ENCODE peak calls at places on chromosomes 12 and 14, in six cellular contexts. H is Panc1, Y is OCI-LY7, L is Peyer's patch, O is IMR-90, I is cardiac muscle cell. F is an unnamed sample.

GRCh38 chr12:54240129-54240528 is 39.8 kb downstream of the CBX5 start:
- DNase-seq in Y (no peak), L (no peak), I (no peak), O (no peak), H (no peak), F (no peak)

GRCh38 chr14:22383515-22384166 is 205.4 kb downstream of the DAD1 start:
- DNase-seq in Y (peak), I (no peak), L (peak), H (no peak), O (no peak), F (peak)

GRCh38 chr12:50090391-50090790 is 5.2 kb downstream of the SMARCD1 start:
- DNase-seq in I (no peak), Y (no peak), H (no peak), L (no peak), O (no peak), F (no peak)

GRCh38 chr14:68756071-68756481 is 36.8 kb downstream of the ZFP36L1 start:
- DNase-seq in H (no peak), O (no peak), I (no peak), L (no peak), Y (no peak), F (no peak)

GRCh38 chr12:87233636-87234035 is 795.6 kb downstream of the C12orf50 start:
- DNase-seq in H (no peak), L (no peak), Y (no peak), O (peak), I (peak), F (no peak)

GRCh38 chr12:53325539-53326061 is 4.2 kb upstream of the AAAS start:
- DNase-seq in L (peak), I (no peak), H (no peak), O (no peak), Y (peak), F (no peak)

GRCh38 chr14:44010071-44010470 is 497.0 kb downstream of the FSCB start:
- DNase-seq in Y (no peak), H (no peak), O (no peak), L (no peak), I (no peak), F (no peak)

GRCh38 chr14:73786942-73787759 is 64.5 kb upstream of the PTGR2 start:
- DNase-seq in L (peak), I (peak), O (peak), H (no peak), Y (peak), F (no peak)

DNA sequence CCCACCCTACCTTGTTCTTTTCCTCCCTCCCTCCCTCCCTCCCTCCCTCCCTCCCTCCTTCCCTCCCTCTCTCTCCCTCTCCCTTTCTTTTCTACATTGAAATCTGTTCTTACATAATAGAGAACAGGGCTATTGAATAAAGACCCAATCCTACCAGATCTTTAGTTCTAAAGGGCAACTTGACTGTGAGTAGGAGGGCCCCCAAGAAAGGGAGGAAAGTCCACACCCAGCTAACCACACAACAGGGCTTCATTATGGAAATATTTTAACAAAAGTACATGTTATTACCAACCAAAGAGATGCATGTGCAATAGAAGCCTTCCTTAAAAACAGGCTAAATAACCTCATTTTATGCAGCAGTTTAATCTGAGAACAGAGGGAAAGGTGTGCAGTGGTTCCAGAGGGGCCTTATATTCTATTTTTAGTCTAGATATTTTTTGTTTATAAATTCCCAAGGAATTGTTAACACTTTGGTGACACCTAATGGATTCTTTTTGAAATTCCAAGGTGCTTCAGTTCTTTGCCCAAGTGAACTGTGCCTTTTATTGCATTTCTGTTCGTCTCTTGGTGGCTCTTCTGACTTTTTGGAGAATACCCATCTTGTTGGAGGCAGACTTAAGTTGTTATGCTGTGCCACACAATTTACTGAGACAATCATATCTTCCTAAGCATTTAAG is 63.0 kb downstream of the GNS start:
- DNase-seq in I (peak), L (no peak), Y (peak), H (no peak), O (peak), F (no peak)
- TF ChIP-seq CTCF in I (peak), L (peak), Y (peak), H (peak), O (peak), F (peak)

GRCh38 chr12:46071769-46072624 is 81.6 kb upstream of the SCAF11 start:
- DNase-seq in Y (peak), O (peak), H (peak), I (peak), L (peak), F (no peak)
- TF ChIP-seq CTCF in Y (peak), O (peak), H (peak), I (peak), L (peak), F (peak)

GRCh38 chr14:41393512-41393911 is 213.2 kb upstream of the LRFN5 start:
- DNase-seq in L (no peak), O (no peak), I (no peak), Y (no peak), H (no peak), F (no peak)
- TF ChIP-seq CTCF in L (no peak), O (no peak), I (no peak), Y (no peak), H (no peak), F (no peak)

GRCh38 chr12:57491393-57492280 is 3.8 kb downstream of the MARS1 start:
- DNase-seq in Y (peak), O (no peak), H (no peak), L (no peak), I (no peak), F (peak)
- TF ChIP-seq CTCF in Y (peak), O (peak), H (peak), L (peak), I (peak), F (peak)

GRCh38 chr12:20489645-20490044 is 121.3 kb downstream of the PDE3A start:
- DNase-seq in O (peak), Y (no peak), I (no peak), L (no peak), H (no peak), F (no peak)

GRCh38 chr12:20487519-20487918 is 119.2 kb downstream of the PDE3A start:
- DNase-seq in H (no peak), O (no peak), Y (no peak), L (no peak), I (no peak), F (no peak)

GRCh38 chr12:20482680-20483079 is 114.3 kb downstream of the PDE3A start:
- DNase-seq in H (no peak), I (no peak), O (no peak), L (no peak), Y (no peak), F (no peak)

GRCh38 chr12:20483776-20484175 is 115.4 kb downstream of the PDE3A start:
- DNase-seq in L (no peak), O (peak), H (no peak), Y (no peak), I (peak), F (no peak)

DNA sequence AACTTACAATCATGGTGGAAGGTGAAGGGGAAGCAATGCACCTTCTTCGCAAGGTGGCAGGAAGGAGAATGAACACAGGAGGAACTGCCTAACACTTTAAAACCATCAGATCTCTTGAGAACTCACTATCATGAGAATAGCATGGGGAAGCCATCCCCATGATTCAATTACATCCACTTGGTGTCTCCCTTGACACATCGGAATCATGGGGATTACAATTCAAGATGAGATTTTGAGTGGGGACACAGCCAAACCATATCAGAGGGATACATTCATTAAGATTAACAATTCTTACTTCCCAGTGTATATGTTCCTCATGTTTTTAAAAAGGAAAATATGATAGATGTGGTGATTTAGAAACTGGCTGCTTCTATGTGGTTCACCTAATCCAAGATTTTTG is 117.9 kb downstream of the PDE3A start:
- DNase-seq in L (no peak), I (peak), Y (no peak), O (peak), H (no peak), F (no peak)
- TF ChIP-seq CTCF in L (no peak), I (no peak), Y (no peak), O (peak), H (no peak), F (peak)

DNA sequence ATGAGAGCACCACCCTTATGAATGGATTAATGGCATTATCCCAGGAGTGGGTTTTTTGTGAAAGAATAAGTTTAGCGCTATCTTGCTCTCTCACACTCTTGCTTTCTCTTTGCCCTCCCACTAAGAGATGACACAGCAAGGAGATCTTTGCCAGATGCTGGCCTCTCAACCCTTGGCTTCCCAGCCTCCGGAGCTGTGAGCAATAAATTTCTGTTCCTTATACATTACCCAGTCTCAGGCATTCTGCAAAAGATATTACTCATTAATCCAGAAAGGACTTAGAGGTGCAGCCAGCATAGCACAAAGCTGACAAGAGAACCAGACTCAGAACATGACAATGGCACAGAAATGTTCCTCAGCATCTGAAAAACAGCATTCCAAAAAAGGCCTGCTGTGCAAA is 190.6 kb downstream of the ITPR2 start:
- DNase-seq in O (peak), L (no peak), Y (no peak), I (peak), H (no peak), F (no peak)
- TF ChIP-seq CTCF in O (no peak), L (no peak), Y (no peak), I (no peak), H (no peak), F (no peak)

GRCh38 chr12:105384220-105384619 is 53.7 kb downstream of the C12orf75 start:
- DNase-seq in L (no peak), H (no peak), O (no peak), Y (no peak), I (no peak), F (no peak)

GRCh38 chr12:105382771-105383632 is 52.5 kb downstream of the C12orf75 start:
- DNase-seq in L (no peak), H (peak), Y (peak), O (peak), I (peak), F (no peak)

GRCh38 chr12:105377077-105377476 is 46.6 kb downstream of the C12orf75 start:
- DNase-seq in H (no peak), Y (no peak), L (no peak), I (no peak), O (no peak), F (no peak)

GRCh38 chr12:105378821-105379400 is 48.4 kb downstream of the C12orf75 start:
- DNase-seq in O (no peak), Y (peak), L (no peak), I (no peak), H (no peak), F (no peak)
- TF ChIP-seq CTCF in O (peak), Y (peak), L (no peak), I (peak), H (peak), F (peak)

GRCh38 chr14:57834961-57835360 is 30.9 kb downstream of the SLC35F4 start:
- DNase-seq in I (no peak), L (no peak), O (no peak), H (no peak), Y (no peak), F (no peak)

GRCh38 chr14:57835751-57836150 is 30.1 kb downstream of the SLC35F4 start:
- DNase-seq in O (no peak), H (no peak), I (no peak), L (no peak), Y (no peak), F (no peak)

GRCh38 chr14:57834001-57834598 is 31.8 kb downstream of the SLC35F4 start:
- DNase-seq in H (no peak), L (no peak), O (no peak), I (no peak), Y (no peak), F (no peak)

GRCh38 chr14:57833304-57833703 is 32.6 kb downstream of the SLC35F4 start:
- DNase-seq in Y (no peak), O (peak), I (peak), L (no peak), H (peak), F (no peak)

GRCh38 chr14:57837267-57837666 is 28.6 kb downstream of the SLC35F4 start:
- DNase-seq in H (no peak), Y (no peak), O (no peak), I (no peak), L (no peak), F (no peak)
- TF ChIP-seq CTCF in H (no peak), Y (no peak), O (no peak), I (no peak), L (no peak), F (no peak)

GRCh38 chr12:46373303-46374182 is 970 bp upstream of the SLC38A2 start:
- DNase-seq in L (peak), Y (peak), I (peak), H (no peak), O (peak), F (peak)
- TF ChIP-seq CTCF in L (no peak), Y (no peak), I (peak), H (no peak), O (peak), F (peak)

F was measured in chondrocyte.